ENCODE peak calls at places on chromosome 20, in six cellular contexts. R is ovary; B is activated CD4-positive, alpha-beta T cell treated with anti-CD3 and anti-CD28 coated beads, Interleukin-2, amount 50 U/mL, for 24 hours; W is NCI-H1048; J is left cardiac atrium; D is NCI-H1436. H is an unnamed sample.

GRCh38 chr20:23515250-23515939 is 24.5 kb downstream of the CST8 start:
- DNase-seq in W (no peak), J (no peak), D (no peak), R (no peak), B (no peak), H (no peak)

GRCh38 chr20:63642518-63643247 is 10.5 kb downstream of the STMN3 start:
- DNase-seq in R (peak), D (no peak), W (no peak), J (no peak), B (no peak), H (no peak)

GRCh38 chr20:25247100-25247665 is 702 bp upstream of the PYGB start:
- DNase-seq in D (no peak), J (peak), W (no peak), R (peak), B (no peak), H (peak)

GRCh38 chr20:21184810-21185209 is 58.9 kb downstream of the KIZ start:
- DNase-seq in W (no peak), B (no peak), D (no peak), R (no peak), J (no peak), H (no peak)

GRCh38 chr20:50344232-50345071 is 153.8 kb downstream of the CEBPB start:
- DNase-seq in R (no peak), W (no peak), J (no peak), B (no peak), D (no peak), H (no peak)

GRCh38 chr20:45306431-45306982 is at the start of gene RBPJL:
- DNase-seq in B (peak), J (no peak), D (no peak), R (no peak), W (no peak), H (peak)

GRCh38 chr20:37968726-37969401 is 64.4 kb downstream of the TTI1 start:
- DNase-seq in R (no peak), D (peak), B (no peak), W (no peak), J (no peak), H (no peak)

GRCh38 chr20:62620624-62621023 is 21.7 kb upstream of the SLCO4A1 start:
- DNase-seq in B (no peak), R (no peak), D (no peak), W (no peak), J (peak), H (no peak)

GRCh38 chr20:20363449-20364015 is 4.4 kb upstream of the INSM1 start:
- DNase-seq in W (no peak), D (peak), R (no peak), J (no peak), B (no peak), H (peak)

GRCh38 chr20:11112837-11113236 is 439.0 kb upstream of the JAG1 start:
- DNase-seq in J (no peak), W (no peak), R (no peak), B (no peak), D (no peak), H (no peak)

GRCh38 chr20:4702562-4703280 is 19.0 kb upstream of the PRND start:
- DNase-seq in B (no peak), W (no peak), J (no peak), D (no peak), R (no peak), H (no peak)

GRCh38 chr20:25136643-25137559 is 55.0 kb upstream of the VSX1 start:
- DNase-seq in J (peak), B (no peak), W (no peak), R (peak), D (no peak), H (no peak)

GRCh38 chr20:50459124-50459918 is 50.9 kb upstream of the PTPN1 start:
- DNase-seq in B (no peak), W (no peak), D (no peak), J (no peak), R (no peak), H (no peak)

GRCh38 chr20:20373046-20373706 is 5.3 kb downstream of the INSM1 start:
- DNase-seq in R (no peak), J (no peak), B (no peak), W (no peak), D (peak), H (no peak)

GRCh38 chr20:63685269-63686026 is 11.0 kb upstream of the TNFRSF6B start:
- DNase-seq in R (peak), J (no peak), D (no peak), B (no peak), W (no peak), H (no peak)

GRCh38 chr20:37693203-37693602 is 627 bp upstream of the CTNNBL1 start:
- DNase-seq in D (no peak), J (no peak), W (no peak), R (no peak), B (no peak), H (no peak)

H was measured in neural crest cell.